ENCODE peak calls at places on chromosomes 3 and 15, in nine cellular contexts. Z is GM23248, I is neural progenitor cell, D is OCI-LY7, A is PC-3, J is GM23338, N is SK-N-SH, T is hepatocyte, P is HCT116. L is an unnamed sample.
A peak's percentile ranks its signal among the peaks of the same experiment; 100 is the strongest.

GRCh38 chr3:3127432-3128010 is 781 bp downstream of the TRNT1 start:
- DNase-seq in Z (peak; percentile 61), I (peak; percentile 16), D (peak; percentile 24), A (peak; percentile 14), J (peak; percentile 14), N (peak; percentile 41), T (peak; percentile 12), P (no peak), L (no peak)

GRCh38 chr3:108008931-108009635 is 81.7 kb downstream of the CD47 start:
- DNase-seq in Z (peak; percentile 49), I (no peak), D (no peak), A (no peak), J (no peak), N (no peak), T (no peak), P (no peak), L (no peak)

GRCh38 chr15:66024998-66025397 is 155.7 kb downstream of the RAB11A start:
- DNase-seq in Z (peak; percentile 35), I (no peak), D (no peak), A (peak; percentile 50), J (no peak), N (peak; percentile 69), T (peak; percentile 63), P (no peak), L (no peak)

GRCh38 chr3:106457278-106458210 is 588.7 kb upstream of the CBLB start:
- DNase-seq in Z (peak; percentile 90), I (no peak), D (peak; percentile 1), A (peak; percentile 96), J (no peak), N (no peak), T (no peak), P (no peak), L (peak; percentile 67)

GRCh38 chr3:75042941-75043340 is 428.5 kb upstream of the CNTN3 start:
- DNase-seq in Z (no peak), I (peak; percentile 12), D (no peak), A (no peak), J (peak; percentile 62), N (no peak), T (no peak), P (no peak), L (no peak)

GRCh38 chr15:92883643-92884458 is 16.3 kb upstream of the CHD2 start:
- DNase-seq in Z (peak; percentile 79), I (no peak), D (peak; percentile 58), A (no peak), J (peak; percentile 47), N (no peak), T (peak; percentile 32), P (no peak), L (peak; percentile 50)

GRCh38 chr3:43769471-43770425 is 79.0 kb downstream of the ABHD5 start:
- DNase-seq in Z (peak; percentile 99), I (peak; percentile 98), D (peak; percentile 59), A (peak; percentile 99), J (peak; percentile 100), N (peak; percentile 81), T (peak; percentile 98), P (peak; percentile 94), L (peak; percentile 50)

GRCh38 chr3:13547591-13548371 is 1.1 kb upstream of the FBLN2 start:
- DNase-seq in Z (no peak), I (peak; percentile 28), D (no peak), A (no peak), J (peak; percentile 59), N (no peak), T (no peak), P (no peak), L (no peak)

GRCh38 chr3:194300392-194300758 is 50.8 kb downstream of the CPN2 start:
- DNase-seq in Z (peak; percentile 79), I (peak; percentile 85), D (no peak), A (no peak), J (peak; percentile 93), N (no peak), T (peak; percentile 80), P (no peak), L (no peak)

GRCh38 chr15:65089206-65089824 is 12.8 kb downstream of the KBTBD13 start:
- DNase-seq in Z (no peak), I (peak; percentile 49), D (no peak), A (no peak), J (no peak), N (no peak), T (peak; percentile 69), P (no peak), L (no peak)

GRCh38 chr3:140686128-140686527 is 8.3 kb downstream of the TRIM42 start:
- DNase-seq in Z (no peak), I (no peak), D (no peak), A (no peak), J (no peak), N (no peak), T (no peak), P (no peak), L (peak; percentile 35)

GRCh38 chr3:129599607-129600006 is 6.9 kb downstream of the PLXND1 start:
- DNase-seq in Z (peak; percentile 86), I (peak; percentile 57), D (no peak), A (peak; percentile 2), J (peak; percentile 73), N (no peak), T (no peak), P (no peak), L (no peak)

GRCh38 chr3:127040216-127040615 is 57.3 kb downstream of the PLXNA1 start:
- DNase-seq in Z (no peak), I (no peak), D (no peak), A (no peak), J (no peak), N (no peak), T (no peak), P (no peak), L (no peak)

GRCh38 chr15:26129852-26130251 is 266.7 kb upstream of the ATP10A start:
- DNase-seq in Z (no peak), I (no peak), D (no peak), A (no peak), J (peak; percentile 70), N (no peak), T (no peak), P (no peak), L (no peak)

GRCh38 chr3:20104167-20104661 is 64.0 kb downstream of the KAT2B start:
- DNase-seq in Z (no peak), I (no peak), D (no peak), A (no peak), J (no peak), N (no peak), T (no peak), P (no peak), L (no peak)

GRCh38 chr3:149596136-149596770 is 61.6 kb downstream of the WWTR1 start:
- DNase-seq in Z (peak; percentile 52), I (no peak), D (no peak), A (no peak), J (no peak), N (no peak), T (no peak), P (no peak), L (no peak)

GRCh38 chr15:51757463-51757862 is 6.1 kb downstream of the TMOD2 start:
- DNase-seq in Z (no peak), I (no peak), D (no peak), A (no peak), J (peak; percentile 39), N (no peak), T (no peak), P (no peak), L (no peak)

GRCh38 chr15:29570931-29571727 is 251.1 kb downstream of the TJP1 start:
- DNase-seq in Z (peak; percentile 18), I (peak; percentile 90), D (no peak), A (peak; percentile 10), J (peak; percentile 84), N (peak; percentile 82), T (peak; percentile 72), P (no peak), L (peak; percentile 58)

DNA sequence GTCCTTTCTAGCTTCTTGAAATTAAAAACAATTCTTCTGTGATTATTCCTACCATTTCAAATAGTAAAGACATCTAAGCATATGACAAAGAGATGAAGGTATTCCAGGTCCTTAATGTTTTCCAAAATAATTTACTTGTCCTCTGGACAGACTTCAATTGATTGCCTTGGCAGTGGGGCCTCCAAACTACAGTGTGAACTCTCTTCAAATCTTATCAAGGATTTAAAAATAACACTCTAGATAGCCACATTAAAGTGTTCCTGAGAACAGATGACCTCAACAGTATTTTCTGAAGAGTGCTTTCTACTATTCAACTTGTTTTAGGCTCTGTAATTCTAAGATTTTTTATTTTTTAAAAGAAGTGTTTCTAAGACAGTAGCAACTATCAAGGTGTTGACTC is 7.9 kb upstream of the MLF1 start:
- DNase-seq in Z (no peak), I (no peak), D (no peak), A (no peak), J (no peak), N (no peak), T (no peak), P (no peak), L (no peak)
- TF ChIP-seq EZH2phosphoT487 in Z (no peak), I (no peak), D (no peak), A (no peak), J (no peak), N (no peak), T (no peak), P (no peak), L (no peak)

GRCh38 chr3:187735383-187735782 is 9.9 kb downstream of the BCL6 start:
- DNase-seq in Z (no peak), I (no peak), D (no peak), A (no peak), J (no peak), N (no peak), T (no peak), P (no peak), L (no peak)
- H3K4me1 ChIP-seq in Z (peaks cover 39% of the 10 kb centered on the region), I (peaks cover 7% of the 10 kb centered on the region), D (peaks cover 57% of the 10 kb centered on the region), A (peaks cover 22% of the 10 kb centered on the region), J (peaks cover 18% of the 10 kb centered on the region), N (peaks cover 22% of the 10 kb centered on the region), T (peaks cover 25% of the 10 kb centered on the region), P (peaks cover 37% of the 10 kb centered on the region), L (peaks cover 3% of the 10 kb centered on the region)

DNA sequence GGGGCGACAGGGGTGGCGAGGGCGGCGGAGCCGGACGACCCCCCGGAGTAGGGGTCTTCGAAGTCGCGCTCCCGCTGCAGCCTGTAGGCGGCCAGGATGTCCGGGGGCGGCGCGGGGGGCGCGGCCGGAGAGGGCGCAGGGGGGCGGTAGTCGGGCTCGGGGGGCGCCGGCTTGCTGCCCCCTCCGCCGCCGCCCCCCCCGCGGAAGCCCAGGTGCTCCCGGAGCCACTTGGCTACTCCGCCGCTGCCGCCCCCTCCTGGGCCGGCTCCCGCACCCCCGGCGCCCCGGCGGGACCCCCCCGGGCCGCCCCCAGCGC is 230 bp downstream of the SHF start:
- DNase-seq in Z (no peak), I (no peak), D (no peak), A (no peak), J (no peak), N (no peak), T (no peak), P (no peak), L (no peak)
- H3K4me3 ChIP-seq in Z (peak overlapping the region; percentile 76), I (peak overlapping the region; percentile 66), D (peak overlapping the region; percentile 70), A (no peak overlapping the region), J (peak overlapping the region; percentile 86), N (peak overlapping the region; percentile 68), T (peak overlapping the region; percentile 68), P (no peak overlapping the region), L (no peak overlapping the region)

DNA sequence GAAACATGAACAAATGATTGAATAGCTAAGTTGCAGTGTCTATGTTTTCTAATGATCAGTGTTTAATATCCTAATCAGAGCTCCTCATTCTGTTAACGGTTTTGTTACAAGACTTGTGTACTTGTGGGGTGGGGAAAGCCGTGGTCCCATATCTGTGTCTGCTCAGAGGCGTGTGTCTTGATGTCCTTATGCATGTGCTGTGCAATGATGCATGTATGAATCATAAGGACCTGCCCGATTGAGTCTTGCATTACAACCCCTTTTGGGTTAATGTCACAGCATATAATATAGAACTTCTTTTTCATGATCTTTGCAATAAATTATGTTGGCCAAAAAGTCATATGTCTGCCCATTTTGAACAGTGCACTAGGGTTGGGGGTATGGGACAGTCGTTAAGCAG is 233.4 kb downstream of the ITPR1 start:
- DNase-seq in Z (peak; percentile 55), I (no peak), D (no peak), A (peak; percentile 67), J (no peak), N (no peak), T (no peak), P (no peak), L (no peak)
- TF ChIP-seq EZH2phosphoT487 in Z (no peak), I (no peak), D (no peak), A (no peak), J (no peak), N (no peak), T (no peak), P (no peak), L (no peak)